ENCODE peak calls at places on chromosomes 6 and 20, in six cellular contexts. H is NCI-H1105; E is fibroblast of villous mesenchyme; I is brain microvascular endothelial cell; F is effector CD4-positive, alpha-beta T cell; G is GM18507. O is an unnamed sample.

GRCh38 chr20:35616465-35617396 is 1.1 kb downstream of the SPAG4 start:
- DNase-seq in G (no peak), F (peak), E (peak), I (peak), H (peak), O (peak)

GRCh38 chr6:134446901-134447300 is 129.0 kb upstream of the SGK1 start:
- DNase-seq in G (no peak), H (no peak), I (no peak), F (no peak), E (peak), O (no peak)

GRCh38 chr20:31516166-31516565 is 1.9 kb downstream of the HM13 start:
- DNase-seq in G (no peak), H (no peak), F (no peak), I (no peak), E (no peak), O (no peak)

GRCh38 chr20:59776626-59777320 is 156.7 kb downstream of the SYCP2 start:
- DNase-seq in I (no peak), F (no peak), G (no peak), H (no peak), E (no peak), O (no peak)

GRCh38 chr20:36784900-36785299 is 11.3 kb upstream of the DSN1 start:
- DNase-seq in G (no peak), I (no peak), E (peak), F (no peak), H (no peak), O (no peak)

GRCh38 chr6:157800420-157801237 is 22.4 kb upstream of the SNX9 start:
- DNase-seq in E (peak), F (no peak), G (no peak), I (peak), H (no peak), O (no peak)

GRCh38 chr6:33727932-33728331 is 16.4 kb upstream of the UQCC2 start:
- DNase-seq in H (no peak), I (no peak), E (no peak), F (no peak), G (no peak), O (no peak)

GRCh38 chr6:141488466-141488865 is 644.3 kb upstream of the GJE1 start:
- DNase-seq in H (no peak), E (peak), G (no peak), F (no peak), I (no peak), O (no peak)

GRCh38 chr6:24802271-24803059 is 3.7 kb upstream of the ARMH2 start:
- DNase-seq in F (no peak), G (no peak), I (no peak), E (no peak), H (no peak), O (no peak)

GRCh38 chr6:167851349-167851952 is 24.7 kb downstream of the AFDN start:
- DNase-seq in F (no peak), H (peak), G (no peak), I (no peak), E (no peak), O (no peak)

GRCh38 chr20:4157516-4157915 is 142.2 kb upstream of the RNF24 start:
- DNase-seq in H (no peak), I (no peak), F (no peak), G (no peak), E (no peak), O (no peak)

GRCh38 chr6:156974897-156975296 is 197.7 kb downstream of the ARID1B start:
- DNase-seq in I (no peak), E (peak), F (no peak), H (no peak), G (no peak), O (no peak)

GRCh38 chr6:126267621-126268020 is 72.3 kb upstream of the CENPW start:
- DNase-seq in I (no peak), H (no peak), E (peak), G (no peak), F (no peak), O (no peak)

GRCh38 chr6:68082086-68082485 is 553.0 kb upstream of the ADGRB3 start:
- DNase-seq in F (no peak), I (peak), G (no peak), H (no peak), E (no peak), O (no peak)

GRCh38 chr6:144149894-144150672 is at the start of gene STX11:
- DNase-seq in E (peak), G (peak), I (peak), H (peak), F (peak), O (peak)

GRCh38 chr6:126643352-126643751 is 303.4 kb downstream of the CENPW start:
- DNase-seq in F (no peak), H (no peak), G (no peak), I (no peak), E (no peak), O (no peak)

GRCh38 chr20:59939052-59939878 is 840 bp downstream of the PPP1R3D start:
- DNase-seq in F (no peak), H (no peak), I (no peak), E (no peak), G (no peak), O (no peak)

GRCh38 chr20:37449276-37449675 is 71.8 kb upstream of the NNAT start:
- DNase-seq in F (no peak), G (no peak), E (no peak), H (no peak), I (no peak), O (no peak)

GRCh38 chr20:16587066-16587465 is 13.8 kb upstream of the KIF16B start:
- DNase-seq in E (no peak), I (no peak), F (no peak), G (no peak), H (no peak), O (no peak)